ENCODE peak calls at places on chromosomes 12 and 14, in seven cellular contexts. One of them, this sample, is unnamed.

GRCh38 chr12:66279127-66279712 is 23.1 kb upstream of the HELB start:
- DNase-seq in cardiac muscle cell: peak; percentile 64
- DNase-seq in GM06990: no peak
- DNase-seq in AG04450: no peak
- DNase-seq in fibroblast of the aortic adventitia: peak; percentile 31
- DNase-seq in MM.1S: no peak
- DNase-seq in AG10803: no peak
- DNase-seq in this sample: peak; percentile 54

GRCh38 chr12:6067152-6067916 is 57.1 kb downstream of the VWF start:
- DNase-seq in cardiac muscle cell: peak; percentile 42
- DNase-seq in GM06990: no peak
- DNase-seq in AG04450: no peak
- DNase-seq in fibroblast of the aortic adventitia: peak; percentile 37
- DNase-seq in MM.1S: no peak
- DNase-seq in AG10803: no peak
- DNase-seq in this sample: peak; percentile 59

GRCh38 chr14:76941544-76942287 is 86.8 kb downstream of the IRF2BPL start:
- DNase-seq in cardiac muscle cell: no peak
- DNase-seq in GM06990: no peak
- DNase-seq in AG04450: no peak
- DNase-seq in fibroblast of the aortic adventitia: no peak
- DNase-seq in MM.1S: no peak
- DNase-seq in AG10803: no peak
- DNase-seq in this sample: no peak

GRCh38 chr12:68793975-68794652 is 13.9 kb upstream of the MDM2 start:
- DNase-seq in cardiac muscle cell: no peak
- DNase-seq in GM06990: no peak
- DNase-seq in AG04450: no peak
- DNase-seq in fibroblast of the aortic adventitia: no peak
- DNase-seq in MM.1S: no peak
- DNase-seq in AG10803: no peak
- DNase-seq in this sample: no peak

GRCh38 chr14:29321646-29322045 is 555.1 kb downstream of the FOXG1 start:
- DNase-seq in cardiac muscle cell: peak; percentile 58
- DNase-seq in GM06990: no peak
- DNase-seq in AG04450: peak; percentile 24
- DNase-seq in fibroblast of the aortic adventitia: peak; percentile 80
- DNase-seq in MM.1S: no peak
- DNase-seq in AG10803: peak; percentile 31
- DNase-seq in this sample: peak; percentile 70

GRCh38 chr12:102539651-102540553 is 59.5 kb upstream of the IGF1 start:
- DNase-seq in cardiac muscle cell: peak; percentile 53
- DNase-seq in GM06990: no peak
- DNase-seq in AG04450: peak; percentile 21
- DNase-seq in fibroblast of the aortic adventitia: peak; percentile 24
- DNase-seq in MM.1S: no peak
- DNase-seq in AG10803: peak; percentile 93
- DNase-seq in this sample: peak; percentile 34

GRCh38 chr12:80895240-80895639 is 42.5 kb downstream of the LIN7A start:
- DNase-seq in cardiac muscle cell: no peak
- DNase-seq in GM06990: no peak
- DNase-seq in AG04450: no peak
- DNase-seq in fibroblast of the aortic adventitia: no peak
- DNase-seq in MM.1S: no peak
- DNase-seq in AG10803: no peak
- DNase-seq in this sample: no peak

GRCh38 chr14:102320033-102320660 is 601 bp downstream of the ZNF839 start:
- DNase-seq in cardiac muscle cell: peak; percentile 54
- DNase-seq in GM06990: peak; percentile 61
- DNase-seq in AG04450: no peak
- DNase-seq in fibroblast of the aortic adventitia: peak; percentile 58
- DNase-seq in MM.1S: peak; percentile 14
- DNase-seq in AG10803: peak; percentile 60
- DNase-seq in this sample: peak; percentile 50

GRCh38 chr12:23083267-23083666 is 458.3 kb downstream of the ETNK1 start:
- DNase-seq in cardiac muscle cell: peak; percentile 61
- DNase-seq in GM06990: no peak
- DNase-seq in AG04450: peak; percentile 71
- DNase-seq in fibroblast of the aortic adventitia: peak; percentile 91
- DNase-seq in MM.1S: no peak
- DNase-seq in AG10803: peak; percentile 16
- DNase-seq in this sample: peak; percentile 46

GRCh38 chr12:28065374-28065773 is 92.8 kb upstream of the PTHLH start:
- DNase-seq in cardiac muscle cell: no peak
- DNase-seq in GM06990: no peak
- DNase-seq in AG04450: no peak
- DNase-seq in fibroblast of the aortic adventitia: peak; percentile 29
- DNase-seq in MM.1S: no peak
- DNase-seq in AG10803: no peak
- DNase-seq in this sample: no peak

GRCh38 chr12:42916143-42916542 is 326.6 kb upstream of the PRICKLE1 start:
- DNase-seq in cardiac muscle cell: no peak
- DNase-seq in GM06990: no peak
- DNase-seq in AG04450: no peak
- DNase-seq in fibroblast of the aortic adventitia: no peak
- DNase-seq in MM.1S: no peak
- DNase-seq in AG10803: no peak
- DNase-seq in this sample: no peak

GRCh38 chr12:81187686-81188085 is 109.8 kb downstream of the ACSS3 start:
- DNase-seq in cardiac muscle cell: no peak
- DNase-seq in GM06990: no peak
- DNase-seq in AG04450: no peak
- DNase-seq in fibroblast of the aortic adventitia: no peak
- DNase-seq in MM.1S: no peak
- DNase-seq in AG10803: no peak
- DNase-seq in this sample: no peak

GRCh38 chr14:32507029-32507984 is 178.2 kb downstream of the AKAP6 start:
- DNase-seq in cardiac muscle cell: peak; percentile 80
- DNase-seq in GM06990: no peak
- DNase-seq in AG04450: peak; percentile 54
- DNase-seq in fibroblast of the aortic adventitia: peak; percentile 91
- DNase-seq in MM.1S: no peak
- DNase-seq in AG10803: peak; percentile 96
- DNase-seq in this sample: peak; percentile 77

GRCh38 chr14:22168092-22168955 is 420.7 kb downstream of the DAD1 start:
- DNase-seq in cardiac muscle cell: peak; percentile 8
- DNase-seq in GM06990: no peak
- DNase-seq in AG04450: no peak
- DNase-seq in fibroblast of the aortic adventitia: no peak
- DNase-seq in MM.1S: no peak
- DNase-seq in AG10803: no peak
- DNase-seq in this sample: peak; percentile 4

GRCh38 chr12:79344855-79345840 is 345.6 kb downstream of the PAWR start:
- DNase-seq in cardiac muscle cell: peak; percentile 26
- DNase-seq in GM06990: no peak
- DNase-seq in AG04450: no peak
- DNase-seq in fibroblast of the aortic adventitia: peak; percentile 34
- DNase-seq in MM.1S: peak; percentile 58
- DNase-seq in AG10803: peak; percentile 25
- DNase-seq in this sample: peak; percentile 48

GRCh38 chr12:47828967-47829482 is 9.3 kb upstream of the HDAC7 start:
- DNase-seq in cardiac muscle cell: peak; percentile 86
- DNase-seq in GM06990: no peak
- DNase-seq in AG04450: no peak
- DNase-seq in fibroblast of the aortic adventitia: peak; percentile 73
- DNase-seq in MM.1S: no peak
- DNase-seq in AG10803: peak; percentile 79
- DNase-seq in this sample: peak; percentile 73

GRCh38 chr14:94036328-94037167 is 10.4 kb downstream of the OTUB2 start:
- DNase-seq in cardiac muscle cell: peak; percentile 78
- DNase-seq in GM06990: no peak
- DNase-seq in AG04450: peak; percentile 34
- DNase-seq in fibroblast of the aortic adventitia: peak; percentile 76
- DNase-seq in MM.1S: peak; percentile 58
- DNase-seq in AG10803: peak; percentile 65
- DNase-seq in this sample: peak; percentile 74

GRCh38 chr14:102028733-102029132 is 58.1 kb downstream of the HSP90AA1 start:
- DNase-seq in cardiac muscle cell: no peak
- DNase-seq in GM06990: no peak
- DNase-seq in AG04450: peak; percentile 43
- DNase-seq in fibroblast of the aortic adventitia: peak; percentile 85
- DNase-seq in MM.1S: no peak
- DNase-seq in AG10803: peak; percentile 88
- DNase-seq in this sample: peak; percentile 31

GRCh38 chr14:24678801-24679247 is 44.8 kb upstream of the GZMB start:
- DNase-seq in cardiac muscle cell: peak; percentile 93
- DNase-seq in GM06990: peak; percentile 58
- DNase-seq in AG04450: peak; percentile 69
- DNase-seq in fibroblast of the aortic adventitia: peak; percentile 91
- DNase-seq in MM.1S: peak; percentile 75
- DNase-seq in AG10803: peak; percentile 88
- DNase-seq in this sample: peak; percentile 93

GRCh38 chr12:56145218-56145617 is 7.2 kb upstream of the MYL6B start:
- DNase-seq in cardiac muscle cell: no peak
- DNase-seq in GM06990: no peak
- DNase-seq in AG04450: no peak
- DNase-seq in fibroblast of the aortic adventitia: no peak
- DNase-seq in MM.1S: no peak
- DNase-seq in AG10803: no peak
- DNase-seq in this sample: no peak

GRCh38 chr12:18723752-18724151 is 14.1 kb downstream of the PLCZ1 start:
- DNase-seq in cardiac muscle cell: peak; percentile 66
- DNase-seq in GM06990: no peak
- DNase-seq in AG04450: peak; percentile 71
- DNase-seq in fibroblast of the aortic adventitia: peak; percentile 69
- DNase-seq in MM.1S: no peak
- DNase-seq in AG10803: peak; percentile 64
- DNase-seq in this sample: peak; percentile 79

GRCh38 chr12:82120901-82121300 is 237.3 kb downstream of the CCDC59 start:
- DNase-seq in cardiac muscle cell: no peak
- DNase-seq in GM06990: no peak
- DNase-seq in AG04450: no peak
- DNase-seq in fibroblast of the aortic adventitia: no peak
- DNase-seq in MM.1S: no peak
- DNase-seq in AG10803: no peak
- DNase-seq in this sample: no peak

GRCh38 chr12:69440016-69440415 is 30.2 kb upstream of the FRS2 start:
- DNase-seq in cardiac muscle cell: no peak
- DNase-seq in GM06990: no peak
- DNase-seq in AG04450: no peak
- DNase-seq in fibroblast of the aortic adventitia: no peak
- DNase-seq in MM.1S: no peak
- DNase-seq in AG10803: no peak
- DNase-seq in this sample: no peak

GRCh38 chr14:38605193-38606114 is 349.6 kb upstream of the CLEC14A start:
- DNase-seq in cardiac muscle cell: peak; percentile 2
- DNase-seq in GM06990: no peak
- DNase-seq in AG04450: no peak
- DNase-seq in fibroblast of the aortic adventitia: no peak
- DNase-seq in MM.1S: no peak
- DNase-seq in AG10803: no peak
- DNase-seq in this sample: peak; percentile 10
- TF ChIP-seq CTCF in cardiac muscle cell: no peak
- TF ChIP-seq CTCF in GM06990: no peak
- TF ChIP-seq CTCF in AG04450: peak; percentile 1
- TF ChIP-seq CTCF in fibroblast of the aortic adventitia: no peak
- TF ChIP-seq CTCF in MM.1S: no peak
- TF ChIP-seq CTCF in AG10803: peak; percentile 34
- TF ChIP-seq CTCF in this sample: peak; percentile 11

GRCh38 chr12:119990382-119990874 is 1.4 kb downstream of the BICDL1 start:
- DNase-seq in cardiac muscle cell: no peak
- DNase-seq in GM06990: peak; percentile 39
- DNase-seq in AG04450: no peak
- DNase-seq in fibroblast of the aortic adventitia: no peak
- DNase-seq in MM.1S: no peak
- DNase-seq in AG10803: no peak
- DNase-seq in this sample: no peak
- H3K4me3 ChIP-seq in cardiac muscle cell: peak overlapping the region; percentile 30
- H3K4me3 ChIP-seq in GM06990: peak overlapping the region; percentile 65
- H3K4me3 ChIP-seq in AG04450: no peak overlapping the region
- H3K4me3 ChIP-seq in fibroblast of the aortic adventitia: no peak overlapping the region
- H3K4me3 ChIP-seq in MM.1S: peak overlapping the region; percentile 59
- H3K4me3 ChIP-seq in AG10803: no peak overlapping the region
- H3K4me3 ChIP-seq in this sample: no peak overlapping the region

GRCh38 chr14:90054803-90055202 is 7.0 kb upstream of the KCNK13 start:
- DNase-seq in cardiac muscle cell: no peak
- DNase-seq in GM06990: no peak
- DNase-seq in AG04450: no peak
- DNase-seq in fibroblast of the aortic adventitia: no peak
- DNase-seq in MM.1S: no peak
- DNase-seq in AG10803: no peak
- DNase-seq in this sample: no peak

GRCh38 chr14:90060312-90060964 is 1.4 kb upstream of the KCNK13 start:
- DNase-seq in cardiac muscle cell: peak; percentile 58
- DNase-seq in GM06990: peak; percentile 81
- DNase-seq in AG04450: no peak
- DNase-seq in fibroblast of the aortic adventitia: peak; percentile 40
- DNase-seq in MM.1S: peak; percentile 9
- DNase-seq in AG10803: peak; percentile 21
- DNase-seq in this sample: peak; percentile 47

GRCh38 chr14:90053044-90053443 is 8.8 kb upstream of the KCNK13 start:
- DNase-seq in cardiac muscle cell: no peak
- DNase-seq in GM06990: no peak
- DNase-seq in AG04450: no peak
- DNase-seq in fibroblast of the aortic adventitia: peak; percentile 16
- DNase-seq in MM.1S: no peak
- DNase-seq in AG10803: peak; percentile 27
- DNase-seq in this sample: no peak

GRCh38 chr14:90058876-90059458 is 2.8 kb upstream of the KCNK13 start:
- DNase-seq in cardiac muscle cell: no peak
- DNase-seq in GM06990: no peak
- DNase-seq in AG04450: no peak
- DNase-seq in fibroblast of the aortic adventitia: no peak
- DNase-seq in MM.1S: no peak
- DNase-seq in AG10803: no peak
- DNase-seq in this sample: no peak

DNA sequence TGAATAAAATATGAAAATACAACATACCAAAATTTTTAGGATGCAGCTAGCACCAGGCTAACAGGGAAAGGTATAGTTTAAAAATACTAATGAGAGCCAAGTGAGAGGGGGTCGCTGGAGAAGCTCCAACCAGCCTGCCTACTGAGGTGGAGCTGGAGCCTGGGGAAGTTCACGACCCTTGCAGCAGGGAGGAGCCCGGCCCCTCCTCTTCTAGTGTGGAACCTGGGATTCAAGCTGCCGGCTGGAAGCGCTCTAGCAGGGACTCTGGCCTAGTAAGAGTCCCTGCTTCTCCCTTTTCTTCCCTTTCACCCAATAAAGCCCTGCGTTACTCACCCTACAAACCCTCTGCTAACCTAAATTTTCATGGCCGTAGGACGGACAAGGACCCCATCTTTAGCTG is 5.0 kb upstream of the KCNK13 start:
- DNase-seq in cardiac muscle cell: no peak
- DNase-seq in GM06990: no peak
- DNase-seq in AG04450: no peak
- DNase-seq in fibroblast of the aortic adventitia: no peak
- DNase-seq in MM.1S: no peak
- DNase-seq in AG10803: no peak
- DNase-seq in this sample: no peak
- TF ChIP-seq CTCF in cardiac muscle cell: no peak
- TF ChIP-seq CTCF in GM06990: no peak
- TF ChIP-seq CTCF in AG04450: no peak
- TF ChIP-seq CTCF in fibroblast of the aortic adventitia: no peak
- TF ChIP-seq CTCF in MM.1S: no peak
- TF ChIP-seq CTCF in AG10803: no peak
- TF ChIP-seq CTCF in this sample: no peak

DNA sequence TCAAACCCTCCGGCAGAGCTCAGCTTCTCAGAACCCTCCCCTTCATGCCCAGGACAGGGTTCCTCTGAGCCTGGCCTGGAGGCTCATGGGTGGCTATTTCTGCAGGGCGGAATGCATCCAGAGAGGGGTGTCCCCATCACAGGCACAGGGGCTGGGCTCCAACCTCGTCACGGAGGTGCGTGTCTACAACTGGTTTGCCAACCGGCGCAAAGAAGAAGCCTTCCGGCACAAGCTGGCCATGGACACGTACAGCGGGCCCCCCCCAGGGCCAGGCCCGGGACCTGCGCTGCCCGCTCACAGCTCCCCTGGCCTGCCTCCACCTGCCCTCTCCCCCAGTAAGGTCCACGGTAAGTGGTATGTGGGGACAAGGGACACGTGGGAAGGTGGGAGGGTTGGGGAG is 15.7 kb downstream of the HNF1A start:
- DNase-seq in cardiac muscle cell: no peak
- DNase-seq in GM06990: no peak
- DNase-seq in AG04450: no peak
- DNase-seq in fibroblast of the aortic adventitia: no peak
- DNase-seq in MM.1S: no peak
- DNase-seq in AG10803: no peak
- DNase-seq in this sample: no peak
- H3K4me3 ChIP-seq in cardiac muscle cell: no peak overlapping the region
- H3K4me3 ChIP-seq in GM06990: no peak overlapping the region
- H3K4me3 ChIP-seq in AG04450: no peak overlapping the region
- H3K4me3 ChIP-seq in fibroblast of the aortic adventitia: no peak overlapping the region
- H3K4me3 ChIP-seq in MM.1S: no peak overlapping the region
- H3K4me3 ChIP-seq in AG10803: no peak overlapping the region
- H3K4me3 ChIP-seq in this sample: no peak overlapping the region

This sample was measured in fibroblast of pulmonary artery.